ENCODE peak calls at places on chromosome 7, in ten cellular contexts. B is lower lobe of right lung; Z is C1 segment of cervical spinal cord; T is GM12891; U is memory B cell; I is mesenteric fat pad; M is renal cortical epithelial cell; A is occipital lobe; Y is activated CD8-positive, alpha-beta memory T cell treated with anti-CD3 and anti-CD28 coated beads for 4 hours; K is HEK293T. S is an unnamed sample.

GRCh38 chr7:77859343-77859742 is 60.8 kb downstream of the PHTF2 start:
- DNase-seq in B (no peak), Z (no peak), T (no peak), U (no peak), I (no peak), M (no peak), A (no peak), Y (no peak), K (no peak), S (no peak)

GRCh38 chr7:100489121-100489520 is 5.4 kb downstream of the NYAP1 start:
- DNase-seq in B (no peak), Z (no peak), T (no peak), U (no peak), I (no peak), M (no peak), A (no peak), Y (no peak), K (no peak), S (no peak)

GRCh38 chr7:155009570-155010157 is 6.7 kb upstream of the PAXIP1 start:
- DNase-seq in B (no peak), Z (no peak), T (no peak), U (no peak), I (no peak), M (peak), A (no peak), Y (no peak), K (peak), S (peak)

GRCh38 chr7:50801907-50802306 is 19.2 kb upstream of the GRB10 start:
- DNase-seq in B (no peak), Z (no peak), T (no peak), U (no peak), I (no peak), M (no peak), A (no peak), Y (no peak), K (no peak), S (no peak)

GRCh38 chr7:51031216-51031615 is 248.5 kb upstream of the GRB10 start:
- DNase-seq in B (no peak), Z (no peak), T (no peak), U (no peak), I (no peak), M (no peak), A (no peak), Y (no peak), K (no peak), S (no peak)

GRCh38 chr7:104980440-104980839 is 33.6 kb upstream of the KMT2E start:
- DNase-seq in B (no peak), Z (no peak), T (no peak), U (no peak), I (no peak), M (no peak), A (no peak), Y (no peak), K (no peak), S (no peak)

GRCh38 chr7:97179454-97180104 is 62.1 kb downstream of the SDHAF3 start:
- DNase-seq in B (no peak), Z (no peak), T (peak), U (peak), I (no peak), M (peak), A (no peak), Y (peak), K (peak), S (peak)

GRCh38 chr7:108592633-108593277 is 23.1 kb downstream of the DNAJB9 start:
- DNase-seq in B (no peak), Z (no peak), T (no peak), U (no peak), I (no peak), M (peak), A (peak), Y (no peak), K (peak), S (peak)

GRCh38 chr7:118250860-118251494 is 26.5 kb downstream of the ANKRD7 start:
- DNase-seq in B (no peak), Z (no peak), T (no peak), U (no peak), I (no peak), M (peak), A (no peak), Y (no peak), K (no peak), S (no peak)

S was measured in K562.